ENCODE peak calls at places on chromosome 21, in eight cellular contexts. One of them, this sample, is unnamed. For H3K4me1 and H3K36me3, the result is how much of the 10 kb centered on the place peaks cover.

GRCh38 chr21:35962917-35963316 is 97.4 kb downstream of the SETD4 start:
- DNase-seq in testis: no peak
- DNase-seq in mesenchymal stem cell: no peak
- DNase-seq in heart right ventricle: no peak
- DNase-seq in BE2C: no peak
- DNase-seq in HCT116: no peak
- DNase-seq in cardiac muscle cell: no peak
- DNase-seq in Karpas-422: no peak
- DNase-seq in this sample: no peak

GRCh38 chr21:45253180-45253579 is 34.5 kb downstream of the POFUT2 start:
- DNase-seq in mesenchymal stem cell: peak
- DNase-seq in testis: no peak
- DNase-seq in cardiac muscle cell: no peak
- DNase-seq in BE2C: peak
- DNase-seq in Karpas-422: no peak
- DNase-seq in heart right ventricle: no peak
- DNase-seq in HCT116: no peak
- DNase-seq in this sample: no peak

GRCh38 chr21:25283720-25284119 is 323.6 kb downstream of the MRPL39 start:
- DNase-seq in Karpas-422: peak
- DNase-seq in mesenchymal stem cell: no peak
- DNase-seq in cardiac muscle cell: peak
- DNase-seq in heart right ventricle: no peak
- DNase-seq in BE2C: peak
- DNase-seq in testis: no peak
- DNase-seq in HCT116: no peak
- DNase-seq in this sample: no peak

GRCh38 chr21:44994581-44995171 is 54.8 kb downstream of the SLX9 start:
- DNase-seq in mesenchymal stem cell: no peak
- DNase-seq in HCT116: no peak
- DNase-seq in BE2C: no peak
- DNase-seq in cardiac muscle cell: no peak
- DNase-seq in heart right ventricle: no peak
- DNase-seq in Karpas-422: no peak
- DNase-seq in testis: no peak
- DNase-seq in this sample: peak

GRCh38 chr21:30351534-30351933 is 3.1 kb upstream of the KRTAP23-1 start:
- DNase-seq in mesenchymal stem cell: no peak
- DNase-seq in testis: no peak
- DNase-seq in HCT116: no peak
- DNase-seq in cardiac muscle cell: no peak
- DNase-seq in Karpas-422: no peak
- DNase-seq in heart right ventricle: no peak
- DNase-seq in BE2C: no peak
- DNase-seq in this sample: no peak

GRCh38 chr21:30189763-30190162 is 23.2 kb upstream of the CLDN17 start:
- DNase-seq in heart right ventricle: no peak
- DNase-seq in BE2C: no peak
- DNase-seq in Karpas-422: no peak
- DNase-seq in HCT116: no peak
- DNase-seq in testis: no peak
- DNase-seq in mesenchymal stem cell: no peak
- DNase-seq in cardiac muscle cell: no peak
- DNase-seq in this sample: no peak

GRCh38 chr21:43929217-43929971 is 64.4 kb downstream of the AGPAT3 start:
- DNase-seq in Karpas-422: no peak
- DNase-seq in testis: peak
- DNase-seq in HCT116: no peak
- DNase-seq in mesenchymal stem cell: no peak
- DNase-seq in cardiac muscle cell: no peak
- DNase-seq in BE2C: no peak
- DNase-seq in heart right ventricle: peak
- DNase-seq in this sample: peak

GRCh38 chr21:46179708-46180078 is 4.6 kb downstream of the SPATC1L start:
- DNase-seq in heart right ventricle: no peak
- DNase-seq in cardiac muscle cell: no peak
- DNase-seq in HCT116: no peak
- DNase-seq in testis: no peak
- DNase-seq in BE2C: no peak
- DNase-seq in mesenchymal stem cell: no peak
- DNase-seq in Karpas-422: no peak
- DNase-seq in this sample: no peak

GRCh38 chr21:27719226-27719625 is 752.3 kb upstream of the ADAMTS5 start:
- DNase-seq in Karpas-422: no peak
- DNase-seq in testis: no peak
- DNase-seq in mesenchymal stem cell: no peak
- DNase-seq in cardiac muscle cell: no peak
- DNase-seq in HCT116: no peak
- DNase-seq in heart right ventricle: no peak
- DNase-seq in BE2C: no peak
- DNase-seq in this sample: no peak

GRCh38 chr21:45329261-45330074 is 41.8 kb upstream of the POFUT2 start:
- DNase-seq in BE2C: peak
- DNase-seq in cardiac muscle cell: no peak
- DNase-seq in Karpas-422: no peak
- DNase-seq in mesenchymal stem cell: no peak
- DNase-seq in heart right ventricle: no peak
- DNase-seq in HCT116: no peak
- DNase-seq in testis: no peak
- DNase-seq in this sample: peak

GRCh38 chr21:44066116-44066515 is 41.1 kb upstream of the PWP2 start:
- DNase-seq in Karpas-422: no peak
- DNase-seq in mesenchymal stem cell: no peak
- DNase-seq in HCT116: no peak
- DNase-seq in heart right ventricle: no peak
- DNase-seq in cardiac muscle cell: no peak
- DNase-seq in testis: no peak
- DNase-seq in BE2C: no peak
- DNase-seq in this sample: no peak

GRCh38 chr21:45894107-45894810 is 87.3 kb upstream of the COL6A1 start:
- DNase-seq in Karpas-422: no peak
- DNase-seq in cardiac muscle cell: peak
- DNase-seq in heart right ventricle: peak
- DNase-seq in mesenchymal stem cell: peak
- DNase-seq in testis: peak
- DNase-seq in HCT116: no peak
- DNase-seq in BE2C: peak
- DNase-seq in this sample: peak

GRCh38 chr21:36104306-36105300 is 30.3 kb upstream of the CBR3 start:
- DNase-seq in Karpas-422: peak
- DNase-seq in HCT116: peak
- DNase-seq in BE2C: peak
- DNase-seq in cardiac muscle cell: peak
- DNase-seq in heart right ventricle: peak
- DNase-seq in testis: peak
- DNase-seq in mesenchymal stem cell: peak
- DNase-seq in this sample: no peak

GRCh38 chr21:45384656-45385548 is 20.1 kb upstream of the COL18A1 start:
- DNase-seq in testis: no peak
- DNase-seq in mesenchymal stem cell: no peak
- DNase-seq in Karpas-422: no peak
- DNase-seq in HCT116: no peak
- DNase-seq in BE2C: peak
- DNase-seq in cardiac muscle cell: no peak
- DNase-seq in heart right ventricle: no peak
- DNase-seq in this sample: peak

GRCh38 chr21:44423941-44424607 is 31.2 kb upstream of the LRRC3 start:
- DNase-seq in HCT116: no peak
- DNase-seq in testis: no peak
- DNase-seq in heart right ventricle: no peak
- DNase-seq in Karpas-422: no peak
- DNase-seq in mesenchymal stem cell: no peak
- DNase-seq in BE2C: no peak
- DNase-seq in cardiac muscle cell: no peak
- DNase-seq in this sample: peak

GRCh38 chr21:44872568-44873355 is 728 bp downstream of the PTTG1IP start:
- DNase-seq in heart right ventricle: peak
- DNase-seq in mesenchymal stem cell: peak
- DNase-seq in HCT116: no peak
- DNase-seq in BE2C: no peak
- DNase-seq in cardiac muscle cell: peak
- DNase-seq in Karpas-422: no peak
- DNase-seq in testis: peak
- DNase-seq in this sample: peak

GRCh38 chr21:46562964-46563607 is 41.8 kb downstream of the S100B start:
- DNase-seq in HCT116: no peak
- DNase-seq in mesenchymal stem cell: no peak
- DNase-seq in Karpas-422: no peak
- DNase-seq in heart right ventricle: no peak
- DNase-seq in cardiac muscle cell: no peak
- DNase-seq in BE2C: no peak
- DNase-seq in testis: no peak
- DNase-seq in this sample: no peak

DNA sequence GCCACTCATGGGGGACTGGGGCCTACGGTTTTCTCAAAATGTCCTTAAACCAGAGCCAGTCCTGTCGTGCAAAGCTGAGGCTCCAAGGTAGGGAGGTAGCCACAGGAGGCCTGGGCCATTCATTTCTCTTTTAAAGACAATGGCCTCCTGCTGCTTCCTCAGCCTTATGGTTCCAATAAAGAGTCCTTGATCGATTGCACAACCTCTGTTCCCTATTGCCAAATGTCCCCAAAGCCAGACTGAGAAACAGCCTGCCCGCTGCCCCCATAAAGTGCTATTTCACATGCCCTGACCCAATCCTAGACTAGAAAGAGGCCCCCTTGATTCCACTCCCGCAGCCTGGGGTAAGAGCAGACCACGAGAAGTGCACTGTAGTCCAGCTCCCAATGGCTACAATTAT is 166.7 kb downstream of the CLIC6 start:
- DNase-seq in mesenchymal stem cell: peak
- DNase-seq in cardiac muscle cell: no peak
- DNase-seq in HCT116: no peak
- DNase-seq in BE2C: no peak
- DNase-seq in Karpas-422: no peak
- DNase-seq in heart right ventricle: no peak
- DNase-seq in testis: peak
- DNase-seq in this sample: no peak
- H3K4me1 ChIP-seq in mesenchymal stem cell: under half
- H3K4me1 ChIP-seq in cardiac muscle cell: under half
- H3K4me1 ChIP-seq in HCT116: under half
- H3K4me1 ChIP-seq in BE2C: under half
- H3K4me1 ChIP-seq in Karpas-422: under half
- H3K4me1 ChIP-seq in heart right ventricle: under half
- H3K4me1 ChIP-seq in testis: under half
- H3K4me1 ChIP-seq in this sample: under half

GRCh38 chr21:28971171-28971570 is 21.5 kb downstream of the LTN1 start:
- DNase-seq in cardiac muscle cell: no peak
- DNase-seq in Karpas-422: no peak
- DNase-seq in heart right ventricle: no peak
- DNase-seq in mesenchymal stem cell: no peak
- DNase-seq in HCT116: no peak
- DNase-seq in BE2C: no peak
- DNase-seq in testis: no peak
- DNase-seq in this sample: no peak
- H3K36me3 ChIP-seq in cardiac muscle cell: half or more
- H3K36me3 ChIP-seq in Karpas-422: half or more
- H3K36me3 ChIP-seq in heart right ventricle: half or more
- H3K36me3 ChIP-seq in mesenchymal stem cell: under half
- H3K36me3 ChIP-seq in HCT116: under half
- H3K36me3 ChIP-seq in BE2C: half or more
- H3K36me3 ChIP-seq in testis: under half
- H3K36me3 ChIP-seq in this sample: under half

DNA sequence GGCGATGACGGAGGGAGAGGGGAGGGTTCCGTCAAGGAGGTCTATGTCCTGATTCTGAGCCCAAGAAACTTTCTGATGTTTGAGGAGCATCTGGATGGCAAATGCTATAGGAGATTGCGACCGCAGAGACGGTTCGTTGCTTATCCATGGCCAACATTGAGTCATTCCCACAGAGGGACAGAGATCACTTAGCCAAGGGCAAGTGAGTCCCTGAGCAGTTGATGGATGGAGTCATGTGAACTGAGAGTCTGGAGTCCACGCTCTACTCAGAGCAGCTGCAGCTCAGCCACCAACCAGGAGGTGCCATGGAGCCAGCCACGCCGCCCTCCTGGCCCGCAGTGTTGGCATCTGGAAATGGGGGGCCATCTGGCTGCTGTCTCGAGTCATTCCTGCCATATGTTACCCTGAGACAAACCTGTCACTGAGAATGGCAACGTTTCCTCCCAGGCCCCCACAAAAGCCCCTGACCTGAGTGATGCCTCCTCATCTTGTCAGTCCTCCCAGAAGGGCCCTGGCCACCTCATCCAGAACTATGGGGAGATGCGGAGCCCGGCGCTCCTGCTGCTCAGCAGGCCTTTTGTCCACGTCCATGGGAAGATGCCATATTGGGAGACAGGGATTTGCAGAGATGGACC is 58.6 kb downstream of the ATP5PO start:
- DNase-seq in HCT116: no peak
- DNase-seq in mesenchymal stem cell: no peak
- DNase-seq in BE2C: no peak
- DNase-seq in heart right ventricle: no peak
- DNase-seq in Karpas-422: no peak
- DNase-seq in testis: no peak
- DNase-seq in cardiac muscle cell: no peak
- DNase-seq in this sample: no peak
- H3K4me1 ChIP-seq in HCT116: under half
- H3K4me1 ChIP-seq in mesenchymal stem cell: under half
- H3K4me1 ChIP-seq in BE2C: under half
- H3K4me1 ChIP-seq in heart right ventricle: under half
- H3K4me1 ChIP-seq in Karpas-422: under half
- H3K4me1 ChIP-seq in testis: under half
- H3K4me1 ChIP-seq in cardiac muscle cell: under half
- H3K4me1 ChIP-seq in this sample: under half

GRCh38 chr21:41992576-41992975 is 17.6 kb downstream of the ZBTB21 start:
- DNase-seq in HCT116: no peak
- DNase-seq in BE2C: no peak
- DNase-seq in mesenchymal stem cell: no peak
- DNase-seq in cardiac muscle cell: no peak
- DNase-seq in heart right ventricle: no peak
- DNase-seq in Karpas-422: no peak
- DNase-seq in testis: no peak
- DNase-seq in this sample: no peak
- H3K36me3 ChIP-seq in HCT116: under half
- H3K36me3 ChIP-seq in BE2C: under half
- H3K36me3 ChIP-seq in mesenchymal stem cell: under half
- H3K36me3 ChIP-seq in cardiac muscle cell: under half
- H3K36me3 ChIP-seq in heart right ventricle: half or more
- H3K36me3 ChIP-seq in Karpas-422: under half
- H3K36me3 ChIP-seq in testis: under half
- H3K36me3 ChIP-seq in this sample: under half

DNA sequence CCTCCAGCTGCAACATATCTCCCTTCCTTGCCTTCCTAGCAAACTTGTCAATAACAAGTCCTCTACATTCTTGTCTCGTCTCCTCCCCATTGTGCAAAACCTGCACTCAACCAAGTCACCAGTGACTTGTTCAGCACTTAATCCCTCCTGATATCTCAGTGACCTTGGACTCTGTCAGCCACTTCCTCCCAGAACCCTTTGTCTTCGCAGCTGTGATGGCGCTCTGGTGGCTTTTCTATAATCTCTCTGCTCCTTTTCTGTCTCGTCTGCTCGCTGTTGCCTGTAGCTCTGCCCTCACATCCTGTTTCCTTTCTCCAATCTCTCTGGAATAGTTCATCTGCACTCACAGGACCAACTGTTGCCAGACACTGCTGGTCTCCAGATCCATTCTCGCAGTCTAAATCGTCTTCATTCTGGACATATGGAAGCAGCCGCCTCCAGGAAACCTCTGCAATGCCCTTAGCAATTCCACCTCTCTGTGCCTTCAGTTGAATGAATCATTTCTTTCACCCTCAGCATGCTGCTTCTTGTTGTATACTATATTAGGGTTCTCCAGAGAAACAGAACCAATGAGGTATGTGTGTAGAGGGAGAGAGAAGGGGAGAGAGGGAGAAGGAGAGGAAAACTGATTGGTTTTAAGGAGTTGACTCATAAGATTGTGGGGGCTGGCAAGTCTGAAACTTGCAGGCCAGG is 17.4 kb upstream of the IFNAR2 start:
- DNase-seq in HCT116: no peak
- DNase-seq in Karpas-422: no peak
- DNase-seq in testis: peak
- DNase-seq in heart right ventricle: no peak
- DNase-seq in cardiac muscle cell: peak
- DNase-seq in mesenchymal stem cell: peak
- DNase-seq in BE2C: no peak
- DNase-seq in this sample: no peak
- H3K4me1 ChIP-seq in HCT116: under half
- H3K4me1 ChIP-seq in Karpas-422: under half
- H3K4me1 ChIP-seq in testis: under half
- H3K4me1 ChIP-seq in heart right ventricle: under half
- H3K4me1 ChIP-seq in cardiac muscle cell: under half
- H3K4me1 ChIP-seq in mesenchymal stem cell: under half
- H3K4me1 ChIP-seq in BE2C: under half
- H3K4me1 ChIP-seq in this sample: under half